ENCODE peak calls at places on chromosomes 5 and 9, in seven cellular contexts. O, B, J, I, D, H and S are unnamed samples.
A peak's percentile ranks its signal among the peaks of the same experiment; 100 is the strongest.

GRCh38 chr5:103452666-103453065 is 109.9 kb downstream of the NUDT12 start:
- DNase-seq in O (peak; percentile 37), B (no peak), J (no peak), H (no peak), I (no peak), D (no peak), S (no peak)

GRCh38 chr9:109320734-109321448 is at the start of gene EPB41L4B:
- DNase-seq in O (peak; percentile 69), H (peak; percentile 19), J (peak; percentile 95), I (peak; percentile 90), D (peak; percentile 96), B (peak; percentile 72), S (peak; percentile 85)

GRCh38 chr5:125634242-125634835 is 788.9 kb upstream of the GRAMD2B start:
- DNase-seq in D (no peak), O (no peak), B (no peak), J (no peak), H (no peak), I (no peak), S (no peak)

GRCh38 chr9:36407122-36407723 is 7.2 kb upstream of the RNF38 start:
- DNase-seq in O (peak; percentile 65), D (peak; percentile 77), B (peak; percentile 59), J (peak; percentile 59), H (peak; percentile 25), I (peak; percentile 60), S (peak; percentile 87)

GRCh38 chr5:63111891-63112290 is 533.3 kb downstream of the LRRC70 start:
- DNase-seq in B (no peak), D (no peak), I (no peak), J (no peak), O (no peak), H (no peak), S (no peak)

GRCh38 chr9:128065907-128066712 is 1.0 kb downstream of the NAIF1 start:
- DNase-seq in H (no peak), O (no peak), D (no peak), B (no peak), I (peak; percentile 56), J (peak; percentile 58), S (no peak)

GRCh38 chr5:88515881-88516819 is 247.5 kb upstream of the TMEM161B start:
- DNase-seq in B (no peak), J (no peak), H (no peak), D (no peak), I (no peak), O (peak; percentile 50), S (no peak)

GRCh38 chr9:93003552-93004407 is 54.7 kb upstream of the SUSD3 start:
- DNase-seq in B (peak; percentile 73), O (peak; percentile 22), J (peak; percentile 73), I (peak; percentile 78), D (peak; percentile 65), H (peak; percentile 12), S (peak; percentile 20)

GRCh38 chr5:108093186-108093585 is 288.7 kb downstream of the FBXL17 start:
- DNase-seq in J (no peak), B (peak; percentile 18), D (no peak), I (no peak), H (no peak), O (peak; percentile 47), S (peak; percentile 12)

GRCh38 chr9:126587187-126588185 is 26.2 kb upstream of the LMX1B start:
- DNase-seq in B (no peak), D (peak; percentile 72), I (no peak), J (no peak), H (no peak), O (no peak), S (no peak)

GRCh38 chr9:120345379-120345778 is 234.6 kb downstream of the CDK5RAP2 start:
- DNase-seq in D (no peak), O (no peak), B (no peak), J (no peak), H (no peak), I (no peak), S (no peak)

GRCh38 chr5:88298425-88298824 is 29.8 kb upstream of the TMEM161B start:
- DNase-seq in B (no peak), O (peak; percentile 82), H (no peak), D (no peak), I (no peak), J (no peak), S (no peak)

GRCh38 chr5:126777974-126778674 is 1.2 kb downstream of the LMNB1 start:
- DNase-seq in D (peak; percentile 84), O (peak; percentile 95), J (peak; percentile 89), B (peak; percentile 87), I (peak; percentile 97), H (peak; percentile 89), S (peak; percentile 97)

GRCh38 chr5:126776499-126777256 is at the start of gene LMNB1:
- DNase-seq in I (peak; percentile 97), H (peak; percentile 83), O (peak; percentile 94), D (peak; percentile 95), B (peak; percentile 81), J (peak; percentile 97), S (peak; percentile 97)

GRCh38 chr5:126780165-126780827 is 3.4 kb downstream of the LMNB1 start:
- DNase-seq in B (peak; percentile 73), J (no peak), D (peak; percentile 61), O (peak; percentile 81), I (peak; percentile 80), H (no peak), S (peak; percentile 77)

GRCh38 chr5:126778675-126779403 is 1.9 kb downstream of the LMNB1 start:
- DNase-seq in H (no peak), B (no peak), O (no peak), D (no peak), I (peak; percentile 54), J (no peak), S (peak; percentile 78)

DNA sequence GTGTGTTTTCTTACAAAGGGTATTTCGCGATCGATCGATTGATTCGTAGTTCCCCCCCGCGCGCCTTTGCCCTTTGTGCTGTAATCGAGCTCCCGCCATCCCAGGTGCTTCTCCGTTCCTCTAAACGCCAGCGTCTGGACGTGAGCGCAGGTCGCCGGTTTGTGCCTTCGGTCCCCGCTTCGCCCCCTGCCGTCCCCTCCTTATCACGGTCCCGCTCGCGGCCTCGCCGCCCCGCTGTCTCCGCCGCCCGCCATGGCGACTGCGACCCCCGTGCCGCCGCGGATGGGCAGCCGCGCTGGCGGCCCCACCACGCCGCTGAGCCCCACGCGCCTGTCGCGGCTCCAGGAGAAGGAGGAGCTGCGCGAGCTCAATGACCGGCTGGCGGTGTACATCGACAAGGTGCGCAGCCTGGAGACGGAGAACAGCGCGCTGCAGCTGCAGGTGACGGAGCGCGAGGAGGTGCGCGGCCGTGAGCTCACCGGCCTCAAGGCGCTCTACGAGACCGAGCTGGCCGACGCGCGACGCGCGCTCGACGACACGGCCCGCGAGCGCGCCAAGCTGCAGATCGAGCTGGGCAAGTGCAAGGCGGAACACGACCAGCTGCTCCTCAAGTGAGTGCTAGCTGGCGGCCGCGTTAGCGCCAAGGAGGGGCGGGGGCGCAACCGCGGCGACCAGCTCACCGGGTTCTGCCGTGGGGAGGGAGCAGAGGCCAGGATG is 479 bp downstream of the LMNB1 start:
- DNase-seq in I (peak; percentile 71), D (peak; percentile 75), O (peak; percentile 61), H (no peak), B (no peak), J (peak; percentile 65), S (peak; percentile 81)
- TF ChIP-seq POLR2A in I (peak; percentile 9), D (peak; percentile 71), O (no peak), H (peak; percentile 87), B (no peak), J (no peak), S (no peak)

GRCh38 chr5:178213748-178214151 is 9.4 kb downstream of the HNRNPAB start:
- DNase-seq in O (no peak), B (no peak), J (peak; percentile 86), D (peak; percentile 34), H (no peak), I (no peak), S (no peak)

GRCh38 chr5:178211095-178212048 is 7.0 kb downstream of the HNRNPAB start:
- DNase-seq in J (no peak), I (no peak), H (no peak), D (no peak), B (no peak), O (no peak), S (no peak)

GRCh38 chr5:178213003-178213449 is 8.7 kb downstream of the HNRNPAB start:
- DNase-seq in D (no peak), B (no peak), O (no peak), H (no peak), J (peak; percentile 92), I (no peak), S (no peak)

GRCh38 chr5:178214160-178214803 is 9.9 kb downstream of the HNRNPAB start:
- DNase-seq in O (no peak), B (no peak), I (no peak), J (no peak), H (no peak), D (no peak), S (peak; percentile 43)

GRCh38 chr5:178212241-178213002 is 8.1 kb downstream of the HNRNPAB start:
- DNase-seq in J (no peak), I (no peak), O (no peak), D (no peak), H (no peak), B (no peak), S (no peak)
- TF ChIP-seq POLR2A in J (no peak), I (peak; percentile 71), O (no peak), D (no peak), H (peak; percentile 24), B (no peak), S (peak; percentile 52)

GRCh38 chr9:89522261-89522978 is 24.5 kb upstream of the SEMA4D start:
- DNase-seq in O (no peak), D (peak; percentile 58), J (no peak), B (no peak), H (peak; percentile 83), I (no peak), S (no peak)
- TF ChIP-seq POLR2A in O (no peak), D (no peak), J (no peak), B (no peak), H (peak; percentile 51), I (no peak), S (no peak)

GRCh38 chr9:19102181-19102630 is 498 bp downstream of the HAUS6 start:
- DNase-seq in J (peak; percentile 54), I (peak; percentile 50), O (peak; percentile 16), B (peak; percentile 28), D (peak; percentile 12), H (no peak), S (peak; percentile 75)

GRCh38 chr9:19101203-19101602 is 1.5 kb downstream of the HAUS6 start:
- DNase-seq in D (no peak), B (no peak), H (no peak), J (no peak), O (no peak), I (no peak), S (no peak)

GRCh38 chr9:19108038-19108437 is 5.3 kb upstream of the HAUS6 start:
- DNase-seq in H (no peak), J (no peak), I (no peak), O (no peak), B (no peak), D (no peak), S (no peak)

GRCh38 chr9:19104528-19105282 is 2.0 kb upstream of the HAUS6 start:
- DNase-seq in B (no peak), D (no peak), O (no peak), H (no peak), J (no peak), I (no peak), S (no peak)

DNA sequence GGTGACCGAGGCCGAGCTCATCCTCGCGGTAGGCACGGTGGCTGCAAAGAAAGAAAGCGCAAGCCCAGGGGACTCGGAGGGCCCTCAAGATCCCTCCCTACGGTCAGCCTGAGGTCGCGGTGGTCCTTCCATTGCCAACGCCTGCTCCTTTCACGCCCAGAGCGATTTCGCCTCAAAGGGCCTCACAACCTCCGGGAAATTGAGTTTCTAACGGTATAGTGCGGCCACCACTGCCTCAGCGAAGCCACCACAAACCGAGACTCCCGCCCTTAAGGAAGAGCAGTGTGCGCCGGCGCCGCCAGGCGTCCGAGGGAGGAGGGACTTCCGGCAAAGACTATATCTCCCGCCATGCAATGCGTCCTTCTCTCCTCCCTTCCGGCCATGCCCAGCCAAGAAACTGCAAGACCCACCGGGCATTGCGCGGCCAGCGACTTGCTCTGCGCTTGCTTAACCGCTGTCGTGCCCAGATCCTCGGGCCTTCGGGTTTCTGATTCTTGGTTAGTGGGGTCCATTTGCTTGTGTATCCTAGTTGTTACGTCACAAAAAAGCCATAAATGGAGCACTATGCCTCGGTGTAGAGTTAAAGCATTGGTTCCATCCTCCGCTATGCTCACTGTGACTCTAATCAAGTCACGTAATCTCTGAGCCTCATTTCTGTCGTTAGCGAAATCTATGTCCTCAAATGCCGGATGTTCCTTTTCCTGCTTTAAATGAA is at the start of gene HAUS6:
- DNase-seq in H (peak; percentile 89), D (peak; percentile 98), I (peak; percentile 95), B (peak; percentile 94), O (peak; percentile 96), J (peak; percentile 97), S (peak; percentile 98)
- TF ChIP-seq POLR2A in H (peak; percentile 80), D (peak; percentile 80), I (peak; percentile 86), B (peak; percentile 93), O (peak; percentile 56), J (peak; percentile 80), S (peak; percentile 97)